ENCODE peak calls at places on chromosomes 2 and 18, in eight cellular contexts. J is cardiac muscle cell; N is M059J; V is HT1080; Y is activated T-helper 1 cell treated with anti-CD3 and anti-CD28 coated beads, Interleukin-12 subunit alpha, Interleukin-12 subunit beta, Interleukin-2, Interleukin-4 antibody, amounts not matched to agents 30 ng/mL and 10 ng/mL and 1 ng/mL, durations not matched to agents 14 hours and 24 hours and 36 hours; E is NCI-H460; L is right atrium auricular region; A is psoas muscle. K is an unnamed sample.

GRCh38 chr2:33262097-33262496 is 214.4 kb upstream of the RASGRP3 start:
- DNase-seq in J (no peak), N (no peak), V (no peak), Y (no peak), E (no peak), L (no peak), A (no peak), K (no peak)

GRCh38 chr2:100752628-100753333 is 67.2 kb upstream of the NPAS2 start:
- DNase-seq in J (peak; percentile 93), N (peak; percentile 76), V (peak; percentile 87), Y (no peak), E (peak; percentile 84), L (no peak), A (no peak), K (no peak)

GRCh38 chr2:204645018-204645775 is 99.9 kb downstream of the PARD3B start:
- DNase-seq in J (no peak), N (peak; percentile 61), V (peak; percentile 55), Y (no peak), E (peak; percentile 33), L (no peak), A (no peak), K (no peak)

GRCh38 chr2:226644342-226644957 is 155.2 kb downstream of the IRS1 start:
- DNase-seq in J (peak; percentile 71), N (peak; percentile 69), V (peak; percentile 60), Y (no peak), E (no peak), L (no peak), A (no peak), K (peak; percentile 57)

GRCh38 chr2:53432921-53433320 is 334.7 kb upstream of the CHAC2 start:
- DNase-seq in J (no peak), N (no peak), V (no peak), Y (no peak), E (no peak), L (no peak), A (no peak), K (no peak)

GRCh38 chr2:237171895-237172294 is 86.2 kb downstream of the COPS8 start:
- DNase-seq in J (no peak), N (no peak), V (no peak), Y (no peak), E (no peak), L (no peak), A (no peak), K (no peak)

GRCh38 chr2:202034249-202035088 is 814 bp downstream of the FZD7 start:
- DNase-seq in J (peak; percentile 50), N (peak; percentile 49), V (no peak), Y (no peak), E (no peak), L (no peak), A (peak; percentile 62), K (no peak)

GRCh38 chr2:73830871-73831401 is 2.2 kb downstream of the STAMBP start:
- DNase-seq in J (peak; percentile 82), N (peak; percentile 95), V (peak; percentile 97), Y (no peak), E (no peak), L (no peak), A (no peak), K (no peak)

GRCh38 chr2:67471681-67472080 is 74.5 kb downstream of the ETAA1 start:
- DNase-seq in J (peak; percentile 6), N (no peak), V (no peak), Y (no peak), E (no peak), L (no peak), A (no peak), K (no peak)

GRCh38 chr2:178208817-178209216 is 14.5 kb downstream of the OSBPL6 start:
- DNase-seq in J (peak; percentile 30), N (peak; percentile 9), V (no peak), Y (no peak), E (no peak), L (no peak), A (no peak), K (no peak)

GRCh38 chr18:13639196-13639595 is 87.2 kb downstream of the FAM210A start:
- DNase-seq in J (no peak), N (no peak), V (no peak), Y (no peak), E (no peak), L (no peak), A (no peak), K (peak; percentile 79)

GRCh38 chr2:233446616-233447305 is 92.5 kb downstream of the DGKD start:
- DNase-seq in J (no peak), N (no peak), V (no peak), Y (no peak), E (no peak), L (no peak), A (peak; percentile 43), K (no peak)

GRCh38 chr2:57180042-57180567 is 866.5 kb upstream of the VRK2 start:
- DNase-seq in J (peak; percentile 37), N (peak; percentile 66), V (peak; percentile 78), Y (no peak), E (peak; percentile 45), L (no peak), A (no peak), K (no peak)

GRCh38 chr2:144211826-144212225 is 308.1 kb downstream of the ZEB2 start:
- DNase-seq in J (peak; percentile 25), N (peak; percentile 20), V (peak; percentile 7), Y (no peak), E (no peak), L (no peak), A (no peak), K (no peak)

GRCh38 chr2:6968319-6969100 is 51.3 kb downstream of the RNF144A start:
- DNase-seq in J (peak; percentile 61), N (peak; percentile 21), V (no peak), Y (no peak), E (no peak), L (no peak), A (peak; percentile 74), K (peak; percentile 49)

GRCh38 chr18:36522503-36522902 is 225.0 kb downstream of the FHOD3 start:
- DNase-seq in J (no peak), N (no peak), V (no peak), Y (no peak), E (no peak), L (no peak), A (no peak), K (no peak)

GRCh38 chr2:170822885-170823799 is 6.5 kb downstream of the GAD1 start:
- DNase-seq in J (no peak), N (no peak), V (no peak), Y (no peak), E (no peak), L (no peak), A (no peak), K (no peak)

GRCh38 chr2:54455584-54456525 is at the start of gene SPTBN1:
- DNase-seq in J (peak; percentile 98), N (peak; percentile 82), V (peak; percentile 44), Y (no peak), E (peak; percentile 82), L (peak; percentile 89), A (peak; percentile 96), K (peak; percentile 94)

GRCh38 chr18:79394438-79395307 is 1.1 kb upstream of the NFATC1 start:
- DNase-seq in J (peak; percentile 65), N (peak; percentile 36), V (no peak), Y (peak; percentile 25), E (no peak), L (peak; percentile 82), A (peak; percentile 71), K (peak; percentile 70)

GRCh38 chr18:22285299-22286140 is 116.1 kb downstream of the GATA6 start:
- DNase-seq in J (peak; percentile 41), N (no peak), V (no peak), Y (no peak), E (no peak), L (no peak), A (no peak), K (no peak)

GRCh38 chr18:36075862-36076587 is 8.7 kb upstream of the RPRD1A start:
- DNase-seq in J (peak; percentile 85), N (peak; percentile 87), V (peak; percentile 45), Y (no peak), E (peak; percentile 83), L (no peak), A (no peak), K (no peak)

GRCh38 chr2:227671170-227671887 is 4.7 kb downstream of the SCYGR5 start:
- DNase-seq in J (peak; percentile 38), N (no peak), V (no peak), Y (no peak), E (peak; percentile 35), L (no peak), A (no peak), K (no peak)

GRCh38 chr18:7658701-7659100 is 91.6 kb downstream of the PTPRM start:
- DNase-seq in J (no peak), N (no peak), V (no peak), Y (no peak), E (no peak), L (no peak), A (no peak), K (no peak)

GRCh38 chr18:3584266-3584665 is 134.3 kb downstream of the TGIF1 start:
- DNase-seq in J (no peak), N (no peak), V (no peak), Y (no peak), E (no peak), L (no peak), A (no peak), K (no peak)

GRCh38 chr2:11068079-11068741 is 87.1 kb upstream of the SLC66A3 start:
- DNase-seq in J (no peak), N (no peak), V (no peak), Y (no peak), E (no peak), L (no peak), A (no peak), K (no peak)

GRCh38 chr18:11574545-11574944 is 34.9 kb upstream of the SLC35G4 start:
- DNase-seq in J (no peak), N (no peak), V (no peak), Y (no peak), E (no peak), L (no peak), A (no peak), K (no peak)

GRCh38 chr2:101741775-101742520 is 44.4 kb downstream of the MAP4K4 start:
- DNase-seq in J (no peak), N (no peak), V (no peak), Y (no peak), E (no peak), L (no peak), A (no peak), K (no peak)

GRCh38 chr2:157747695-157748370 is 119.2 kb upstream of the ACVR1C start:
- DNase-seq in J (peak; percentile 71), N (peak; percentile 63), V (no peak), Y (no peak), E (no peak), L (peak; percentile 64), A (peak; percentile 78), K (no peak)

GRCh38 chr2:12051831-12052230 is 305.4 kb downstream of the LPIN1 start:
- DNase-seq in J (no peak), N (peak; percentile 28), V (peak; percentile 81), Y (no peak), E (no peak), L (no peak), A (no peak), K (no peak)

GRCh38 chr2:135829420-135829983 is 7.5 kb downstream of the LCT start:
- DNase-seq in J (no peak), N (no peak), V (no peak), Y (no peak), E (no peak), L (no peak), A (no peak), K (no peak)

GRCh38 chr2:166653185-166653813 is 159.2 kb upstream of the SCN7A start:
- DNase-seq in J (peak; percentile 64), N (no peak), V (peak; percentile 61), Y (no peak), E (no peak), L (no peak), A (no peak), K (no peak)